ENCODE peak calls at places on chromosomes 3 and 15, in six cellular contexts. O is pancreas, I is left ventricle myocardium inferior, T is left lung, R is colonic mucosa, L is endodermal cell. Y is an unnamed sample.

GRCh38 chr3:151308089-151308488 is 8.5 kb downstream of the GPR87 start:
- DNase-seq in O (no peak), I (no peak), T (no peak), R (no peak), L (no peak), Y (no peak)

GRCh38 chr3:172560026-172560425 is 36.8 kb upstream of the TNFSF10 start:
- DNase-seq in O (no peak), I (no peak), T (no peak), R (no peak), L (no peak), Y (no peak)

GRCh38 chr3:64353256-64353655 is 128.0 kb upstream of the PRICKLE2 start:
- DNase-seq in O (no peak), I (no peak), T (no peak), R (no peak), L (no peak), Y (no peak)

GRCh38 chr3:11810276-11810675 is 36.4 kb downstream of the TAMM41 start:
- DNase-seq in O (no peak), I (no peak), T (no peak), R (no peak), L (no peak), Y (no peak)

GRCh38 chr3:152051501-152052404 is 178.3 kb downstream of the SUCNR1 start:
- DNase-seq in O (no peak), I (no peak), T (no peak), R (no peak), L (no peak), Y (no peak)

GRCh38 chr15:30065025-30065801 is 17.5 kb upstream of the GOLGA8J start:
- DNase-seq in O (no peak), I (no peak), T (no peak), R (no peak), L (no peak), Y (no peak)

GRCh38 chr15:39580630-39581500 is at the start of gene THBS1:
- DNase-seq in O (peak; percentile 88), I (peak; percentile 87), T (peak; percentile 90), R (peak; percentile 91), L (peak; percentile 98), Y (no peak)

GRCh38 chr3:99947356-99947755 is 129.7 kb downstream of the CMSS1 start:
- DNase-seq in O (no peak), I (no peak), T (no peak), R (no peak), L (no peak), Y (no peak)

GRCh38 chr3:72355168-72355567 is 493.1 kb downstream of the SHQ1 start:
- DNase-seq in O (no peak), I (no peak), T (no peak), R (no peak), L (peak; percentile 32), Y (no peak)

GRCh38 chr3:168061332-168061996 is 34.3 kb downstream of the GOLIM4 start:
- DNase-seq in O (no peak), I (no peak), T (no peak), R (no peak), L (no peak), Y (no peak)

GRCh38 chr3:171168086-171168485 is 141.6 kb upstream of the SLC2A2 start:
- DNase-seq in O (no peak), I (no peak), T (no peak), R (peak; percentile 41), L (peak; percentile 79), Y (no peak)

GRCh38 chr3:107224001-107224596 is 153.1 kb upstream of the CCDC54 start:
- DNase-seq in O (no peak), I (no peak), T (no peak), R (no peak), L (no peak), Y (no peak)

GRCh38 chr3:59286791-59287531 is 237.1 kb upstream of the CFAP20DC start:
- DNase-seq in O (peak; percentile 80), I (no peak), T (no peak), R (no peak), L (no peak), Y (no peak)

GRCh38 chr15:26771917-26772587 is 814 bp downstream of the GABRB3 start:
- DNase-seq in O (peak; percentile 78), I (no peak), T (peak; percentile 71), R (no peak), L (no peak), Y (no peak)

GRCh38 chr3:36679384-36680200 is 84.8 kb downstream of the DCLK3 start:
- DNase-seq in O (no peak), I (no peak), T (no peak), R (no peak), L (no peak), Y (no peak)

GRCh38 chr3:126342211-126342610 is 15.0 kb downstream of the KLF15 start:
- DNase-seq in O (no peak), I (no peak), T (peak; percentile 65), R (no peak), L (peak; percentile 48), Y (no peak)

GRCh38 chr15:67133738-67134576 is 68.6 kb downstream of the SMAD3 start:
- DNase-seq in O (no peak), I (no peak), T (no peak), R (peak; percentile 52), L (no peak), Y (no peak)

GRCh38 chr3:168884353-168884903 is 779.1 kb downstream of the MECOM start:
- DNase-seq in O (no peak), I (no peak), T (no peak), R (peak; percentile 58), L (no peak), Y (peak; percentile 92)

GRCh38 chr15:52289629-52290081 is 5.9 kb downstream of the MYO5C start:
- DNase-seq in O (no peak), I (no peak), T (no peak), R (peak; percentile 91), L (no peak), Y (no peak)

GRCh38 chr3:17473761-17474160 is 268.7 kb downstream of the TBC1D5 start:
- DNase-seq in O (no peak), I (no peak), T (no peak), R (no peak), L (no peak), Y (no peak)

GRCh38 chr15:39592500-39592899 is 11.6 kb downstream of the THBS1 start:
- DNase-seq in O (no peak), I (no peak), T (no peak), R (no peak), L (no peak), Y (no peak)

GRCh38 chr15:96565266-96565665 is 234.8 kb downstream of the NR2F2 start:
- DNase-seq in O (no peak), I (no peak), T (no peak), R (no peak), L (no peak), Y (no peak)

GRCh38 chr3:111851511-111851954 is 7.5 kb upstream of the PHLDB2 start:
- DNase-seq in O (no peak), I (no peak), T (no peak), R (no peak), L (peak; percentile 44), Y (no peak)

GRCh38 chr3:21017115-21017852 is 733.7 kb downstream of the ZNF385D start:
- DNase-seq in O (no peak), I (no peak), T (no peak), R (no peak), L (peak; percentile 86), Y (no peak)

GRCh38 chr15:64892850-64893403 is 18.8 kb upstream of the ANKDD1A start:
- DNase-seq in O (no peak), I (peak; percentile 11), T (no peak), R (no peak), L (peak; percentile 48), Y (no peak)

GRCh38 chr3:24119321-24119751 is 174.2 kb downstream of the NR1D2 start:
- DNase-seq in O (no peak), I (no peak), T (peak; percentile 60), R (no peak), L (no peak), Y (peak; percentile 46)

GRCh38 chr3:127670761-127671522 is 1.8 kb upstream of the ABTB1 start:
- DNase-seq in O (peak; percentile 73), I (no peak), T (peak; percentile 70), R (peak; percentile 18), L (peak; percentile 41), Y (no peak)

GRCh38 chr3:182710557-182711157 is 82.6 kb upstream of the ATP11B start:
- DNase-seq in O (no peak), I (no peak), T (no peak), R (no peak), L (no peak), Y (no peak)

GRCh38 chr3:148101061-148101460 is 596.6 kb upstream of the AGTR1 start:
- DNase-seq in O (no peak), I (no peak), T (no peak), R (no peak), L (no peak), Y (peak; percentile 40)

GRCh38 chr3:69086133-69086722 is 1.5 kb downstream of the ARL6IP5 start:
- DNase-seq in O (peak; percentile 95), I (peak; percentile 88), T (peak; percentile 88), R (peak; percentile 94), L (peak; percentile 58), Y (peak; percentile 93)

GRCh38 chr3:194138732-194139084 is 2.8 kb downstream of the HES1 start:
- DNase-seq in O (no peak), I (no peak), T (no peak), R (no peak), L (no peak), Y (no peak)

GRCh38 chr3:125033616-125034015 is 22.2 kb downstream of the HEG1 start:
- DNase-seq in O (no peak), I (no peak), T (no peak), R (no peak), L (no peak), Y (no peak)
- TF ChIP-seq CTCF in O (no peak), I (no peak), T (no peak), R (no peak), L (no peak), Y (no peak)

DNA sequence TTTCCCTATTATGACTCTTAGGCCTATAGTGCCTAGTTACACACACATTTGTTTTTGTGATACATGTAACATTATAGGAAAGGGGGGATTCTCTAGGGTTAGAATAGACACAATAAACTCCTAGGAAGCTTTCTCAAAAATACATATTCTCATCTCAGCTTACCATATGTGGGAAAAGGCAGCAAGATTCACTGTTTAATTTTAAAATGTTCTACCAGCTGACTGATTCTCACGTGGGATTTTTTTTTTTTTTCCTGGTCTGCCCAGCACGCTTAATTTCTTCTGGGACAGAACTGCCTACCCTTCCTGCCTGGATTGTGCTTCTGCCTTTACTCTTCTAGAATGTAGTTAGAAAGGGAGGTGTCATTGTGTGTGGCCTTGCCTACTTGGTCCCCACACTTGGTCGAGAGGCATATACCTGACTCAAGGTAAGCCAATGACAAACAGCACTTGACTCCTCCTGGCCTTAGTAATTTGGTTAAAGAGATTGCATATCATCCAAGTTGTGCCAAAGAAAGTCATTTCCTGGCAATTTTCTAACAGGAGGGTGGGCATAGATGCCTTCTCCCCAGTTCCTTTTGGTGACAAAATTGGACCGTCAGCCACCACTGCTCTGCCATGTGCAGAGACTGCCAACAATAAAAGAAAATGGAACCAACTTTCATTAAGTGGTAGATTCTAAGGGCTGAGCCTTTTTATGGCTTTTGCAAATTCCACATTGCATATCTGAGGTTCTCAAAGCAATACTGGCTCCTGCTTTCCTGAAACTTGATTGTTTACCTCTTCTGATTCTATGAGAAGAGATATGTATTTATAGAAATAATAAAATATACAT is 8.0 kb upstream of the LEKR1 start:
- DNase-seq in O (no peak), I (no peak), T (no peak), R (no peak), L (no peak), Y (no peak)
- H3K4me3 ChIP-seq in O (no peak overlapping the region), I (peak overlapping the region; percentile 81), T (no peak overlapping the region), R (no peak overlapping the region), L (peak overlapping the region; percentile 77), Y (no peak overlapping the region)

GRCh38 chr15:78206326-78207109 is 27.8 kb downstream of the ACSBG1 start:
- DNase-seq in O (no peak), I (no peak), T (no peak), R (peak; percentile 15), L (peak; percentile 54), Y (peak; percentile 48)
- TF ChIP-seq CTCF in O (no peak), I (no peak), T (no peak), R (no peak), L (no peak), Y (no peak)

GRCh38 chr3:76039431-76039830 is 254.1 kb upstream of the ZNF717 start:
- DNase-seq in O (no peak), I (no peak), T (no peak), R (no peak), L (no peak), Y (no peak)
- H3K4me3 ChIP-seq in O (no peak overlapping the region), I (no peak overlapping the region), T (no peak overlapping the region), R (no peak overlapping the region), L (no peak overlapping the region), Y (no peak overlapping the region)

Y was measured in retinal pigment epithelial cell.